ENCODE peak calls at places on chromosomes 3 and 15, in six cellular contexts. B is CD8-positive, alpha-beta T cell; R is sigmoid colon; S is H9; X is body of pancreas; N is PC-3. V is an unnamed sample. For H3K4me1, the result is how much of the 10 kb centered on the place peaks cover.

GRCh38 chr3:135513106-135514063 is 452.1 kb upstream of the PPP2R3A start:
- DNase-seq in B (no peak), R (no peak), S (peak), X (no peak), N (peak), V (peak)

GRCh38 chr3:95277614-95278013 is 1214.8 kb downstream of the NSUN3 start:
- DNase-seq in B (no peak), R (no peak), S (no peak), X (no peak), N (peak), V (no peak)

GRCh38 chr3:38119802-38120689 is 16.9 kb downstream of the ACAA1 start:
- DNase-seq in B (no peak), R (peak), S (peak), X (peak), N (no peak), V (no peak)

GRCh38 chr15:42156266-42156922 is at the start of gene PLA2G4F:
- DNase-seq in B (no peak), R (no peak), S (peak), X (peak), N (peak), V (no peak)

GRCh38 chr15:101100118-101100517 is 151.7 kb downstream of the CHSY1 start:
- DNase-seq in B (no peak), R (no peak), S (no peak), X (no peak), N (no peak), V (no peak)

GRCh38 chr3:117059990-117060338 is 350.4 kb downstream of the TUSC7 start:
- DNase-seq in B (no peak), R (no peak), S (no peak), X (no peak), N (no peak), V (no peak)

GRCh38 chr3:18443670-18444596 is 18.8 kb upstream of the SATB1 start:
- DNase-seq in B (no peak), R (peak), S (peak), X (peak), N (peak), V (no peak)

GRCh38 chr15:71768184-71768583 is 42.2 kb upstream of the NR2E3 start:
- DNase-seq in B (no peak), R (no peak), S (no peak), X (no peak), N (no peak), V (no peak)

GRCh38 chr3:30555968-30556367 is 50.4 kb upstream of the TGFBR2 start:
- DNase-seq in B (no peak), R (no peak), S (no peak), X (no peak), N (no peak), V (no peak)

GRCh38 chr3:186414735-186415419 is 52.8 kb upstream of the DGKG start:
- DNase-seq in B (no peak), R (peak), S (no peak), X (peak), N (peak), V (no peak)

GRCh38 chr3:132722165-132723023 is at the start of gene NPHP3:
- DNase-seq in B (peak), R (peak), S (peak), X (peak), N (peak), V (peak)

GRCh38 chr3:132726341-132726823 is 4.2 kb upstream of the NPHP3 start:
- DNase-seq in B (no peak), R (no peak), S (no peak), X (no peak), N (peak), V (no peak)

GRCh38 chr3:132723024-132723462 is 834 bp upstream of the NPHP3 start:
- DNase-seq in B (no peak), R (no peak), S (no peak), X (no peak), N (no peak), V (no peak)

GRCh38 chr3:132723551-132723950 is 1.3 kb upstream of the NPHP3 start:
- DNase-seq in B (no peak), R (no peak), S (no peak), X (no peak), N (no peak), V (no peak)

DNA sequence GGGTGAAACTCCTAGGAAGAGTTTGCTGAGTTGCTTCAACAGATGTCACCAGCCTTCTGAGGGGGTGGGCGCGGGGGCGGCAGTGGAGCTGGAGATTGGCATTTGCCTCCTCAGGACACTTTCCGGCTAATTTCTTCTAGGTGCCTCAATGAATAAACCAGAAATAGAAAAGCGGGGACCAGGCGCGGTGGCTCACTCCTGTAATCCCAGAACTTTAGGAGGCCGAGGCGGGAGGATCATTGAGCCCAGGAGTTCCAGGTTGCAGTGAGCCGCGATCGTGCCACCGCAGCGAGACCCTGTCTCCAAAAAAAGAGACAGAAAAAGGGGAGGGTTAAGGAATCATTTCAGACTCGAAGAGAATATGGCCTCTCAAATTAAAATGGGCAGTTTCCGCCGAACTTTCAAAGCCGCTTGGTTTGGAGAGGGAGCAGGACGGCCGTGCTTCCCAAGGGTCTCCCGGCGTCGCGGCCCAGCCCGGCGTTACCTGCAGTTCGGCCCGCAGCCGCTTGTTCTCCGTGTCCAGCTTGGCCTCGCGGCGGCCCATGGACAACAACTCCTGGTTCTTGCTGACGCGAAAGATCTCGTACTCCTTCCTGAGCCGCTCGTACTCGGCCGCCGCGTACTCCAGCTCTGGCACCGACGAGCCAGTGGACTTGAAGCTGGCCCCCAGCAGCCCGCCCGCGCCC is 587 bp downstream of the NPHP3 start:
- DNase-seq in B (no peak), R (peak), S (peak), X (peak), N (peak), V (peak)
- TF ChIP-seq CTCF in B (no peak), R (no peak), S (peak), X (peak), N (no peak), V (peak)

GRCh38 chr3:69743975-69744374 is 4.7 kb downstream of the MITF start:
- DNase-seq in B (no peak), R (no peak), S (no peak), X (no peak), N (no peak), V (no peak)
- H3K4me1 ChIP-seq in B (under half), R (half or more), S (under half), X (under half), N (under half), V (under half)

GRCh38 chr3:1348547-1348946 is 255.7 kb downstream of the CNTN6 start:
- DNase-seq in B (no peak), R (no peak), S (no peak), X (no peak), N (no peak), V (no peak)
- TF ChIP-seq CTCF in B (no peak), R (no peak), S (peak), X (no peak), N (no peak), V (no peak)

GRCh38 chr3:157608006-157608405 is 104.8 kb upstream of the VEPH1 start:
- DNase-seq in B (no peak), R (no peak), S (no peak), X (no peak), N (no peak), V (no peak)
- H3K4me1 ChIP-seq in B (under half), R (under half), S (under half), X (under half), N (under half), V (under half)

DNA sequence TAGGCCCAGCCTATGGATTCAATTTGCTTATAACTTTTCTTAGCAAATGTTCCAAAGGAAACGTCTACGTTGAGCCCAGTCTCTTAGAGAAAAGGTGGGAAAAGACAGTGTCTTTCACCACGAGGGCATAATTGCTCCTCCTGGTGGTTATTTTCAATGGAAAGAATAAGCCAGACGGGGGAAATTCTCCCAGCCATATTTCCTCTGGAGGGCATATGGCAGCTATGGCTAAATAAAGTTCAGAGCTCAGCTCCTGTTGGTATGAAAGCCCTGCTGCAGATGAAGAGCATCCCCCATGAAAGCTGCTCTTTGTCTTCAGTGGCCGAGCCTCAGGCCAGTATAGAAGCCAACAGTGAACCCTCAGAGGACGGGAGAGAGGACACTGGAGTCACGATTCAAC is 297.9 kb downstream of the RYR3 start:
- DNase-seq in B (no peak), R (no peak), S (no peak), X (no peak), N (peak), V (no peak)
- TF ChIP-seq CTCF in B (no peak), R (no peak), S (peak), X (no peak), N (peak), V (peak)

V was measured in BE2C.